ENCODE peak calls at places on chromosomes 16 and 17, in eight cellular contexts. C is transverse colon, D is spleen, Y is breast epithelium, E is sigmoid colon, Z is GM12892, K is GM23338, T is K562. X is an unnamed sample.

GRCh38 chr16:55992551-55992950 is 117.4 kb upstream of the CES5A start:
- DNase-seq in E (no peak), Z (no peak), Y (no peak), C (no peak), T (no peak), D (no peak), K (no peak), X (no peak)

GRCh38 chr16:81752225-81752875 is 26.7 kb upstream of the PLCG2 start:
- DNase-seq in C (peak), Y (no peak), K (peak), D (peak), T (peak), E (peak), Z (peak), X (no peak)

GRCh38 chr17:45873728-45874127 is 20.6 kb upstream of the MAPT start:
- DNase-seq in Z (no peak), K (no peak), D (no peak), C (no peak), E (no peak), T (no peak), Y (no peak), X (no peak)

GRCh38 chr16:65576631-65577030 is 454.8 kb upstream of the CDH11 start:
- DNase-seq in D (no peak), Y (no peak), K (peak), T (no peak), E (no peak), Z (no peak), C (no peak), X (no peak)

GRCh38 chr17:68011199-68011665 is 15.0 kb upstream of the C17orf58 start:
- DNase-seq in T (peak), Z (peak), D (peak), E (no peak), C (peak), Y (peak), K (peak), X (no peak)

GRCh38 chr16:78210305-78210704 is 110.9 kb downstream of the WWOX start:
- DNase-seq in Z (no peak), D (no peak), C (no peak), Y (no peak), K (peak), T (no peak), E (no peak), X (peak)

GRCh38 chr17:7440113-7440822 is 956 bp downstream of the FGF11 start:
- DNase-seq in Z (no peak), E (peak), D (peak), T (peak), C (peak), Y (peak), K (peak), X (no peak)

GRCh38 chr16:82034981-82035612 is at the start of gene HSD17B2:
- DNase-seq in T (no peak), K (no peak), Y (no peak), E (no peak), C (peak), Z (no peak), D (no peak), X (no peak)

GRCh38 chr16:10180771-10181163 is 1.5 kb downstream of the GRIN2A start:
- DNase-seq in Z (peak), K (peak), D (peak), E (no peak), Y (no peak), T (peak), C (no peak), X (no peak)

GRCh38 chr16:27503662-27504061 is 46.1 kb downstream of the GTF3C1 start:
- DNase-seq in Z (no peak), K (no peak), D (no peak), Y (no peak), E (no peak), C (no peak), T (no peak), X (no peak)

GRCh38 chr17:47694018-47694817 is at the start of gene TBKBP1:
- DNase-seq in Z (no peak), T (peak), Y (no peak), D (peak), C (peak), K (peak), E (peak), X (no peak)

GRCh38 chr16:66511615-66512500 is 38.1 kb downstream of the TK2 start:
- DNase-seq in T (peak), Z (no peak), Y (peak), D (no peak), K (peak), E (peak), C (no peak), X (peak)

GRCh38 chr17:28216528-28216927 is 102.5 kb upstream of the TMEM97 start:
- DNase-seq in C (no peak), K (peak), Y (no peak), T (no peak), Z (no peak), E (no peak), D (no peak), X (no peak)

GRCh38 chr16:23062524-23062923 is 86.7 kb downstream of the USP31 start:
- DNase-seq in T (no peak), Y (no peak), Z (no peak), E (no peak), K (no peak), D (no peak), C (no peak), X (no peak)

GRCh38 chr16:17520567-17520966 is 49.8 kb upstream of the XYLT1 start:
- DNase-seq in Y (no peak), E (no peak), K (no peak), C (no peak), T (no peak), D (no peak), Z (no peak), X (no peak)

GRCh38 chr16:86517652-86518258 is 7.4 kb downstream of the FOXF1 start:
- DNase-seq in Y (no peak), D (no peak), C (peak), K (peak), E (peak), T (peak), Z (no peak), X (peak)

GRCh38 chr17:31736855-31737625 is 122.0 kb downstream of the COPRS start:
- DNase-seq in C (no peak), D (no peak), Z (no peak), Y (no peak), T (no peak), K (no peak), E (peak), X (no peak)

GRCh38 chr16:11805556-11805955 is 8.5 kb upstream of the ZC3H7A start:
- DNase-seq in T (no peak), Z (no peak), D (no peak), E (no peak), C (no peak), Y (no peak), K (no peak), X (no peak)

GRCh38 chr16:22635345-22635744 is 124.7 kb downstream of the NPIPB5 start:
- DNase-seq in Y (no peak), C (no peak), E (no peak), Z (no peak), T (no peak), D (no peak), K (peak), X (no peak)

GRCh38 chr16:87708881-87709638 is 56.7 kb downstream of the KLHDC4 start:
- DNase-seq in C (no peak), D (no peak), Y (no peak), K (no peak), Z (no peak), T (no peak), E (no peak), X (no peak)

GRCh38 chr17:83005639-83006038 is 73.8 kb upstream of the METRNL start:
- DNase-seq in T (no peak), Y (no peak), Z (no peak), K (no peak), E (no peak), C (no peak), D (no peak), X (no peak)

GRCh38 chr17:80008383-80008840 is 27.3 kb downstream of the TBC1D16 start:
- DNase-seq in D (peak), Y (peak), E (peak), C (peak), Z (peak), K (peak), T (peak), X (peak)

DNA sequence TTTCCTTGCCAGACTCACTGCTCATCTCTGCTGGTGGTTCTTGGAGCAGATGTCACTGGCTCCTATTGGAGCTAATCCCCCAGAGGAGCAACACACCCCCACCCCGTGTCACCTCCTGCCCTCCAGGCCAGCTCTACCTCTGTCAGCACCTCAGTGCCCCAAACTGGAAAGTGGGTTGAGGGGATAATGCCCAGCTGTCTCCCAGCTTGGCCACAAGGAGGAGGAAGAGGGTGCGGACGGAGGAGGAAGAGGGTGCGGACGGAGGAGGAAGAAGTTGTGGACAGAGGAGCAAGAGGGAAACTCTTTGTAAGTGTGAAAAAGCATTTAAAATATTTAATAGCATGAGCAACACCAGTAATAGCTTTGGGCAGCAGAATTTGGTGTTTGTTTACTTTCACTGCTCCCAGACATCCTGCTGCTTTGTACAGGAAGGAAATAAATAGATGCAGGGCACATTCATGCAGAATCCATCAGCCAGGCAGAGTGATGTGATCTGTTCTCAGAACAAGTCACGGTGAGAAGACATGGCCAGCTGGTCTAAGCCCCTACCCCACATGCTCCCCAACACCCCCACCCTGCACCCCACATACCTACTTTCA is 82.5 kb downstream of the C17orf67 start:
- DNase-seq in K (peak), Z (no peak), T (no peak), D (no peak), Y (no peak), E (no peak), C (no peak), X (no peak)
- TF ChIP-seq POLR2AphosphoS5 in K (no peak), Z (no peak), T (no peak), D (no peak), Y (no peak), E (no peak), C (no peak), X (no peak)

DNA sequence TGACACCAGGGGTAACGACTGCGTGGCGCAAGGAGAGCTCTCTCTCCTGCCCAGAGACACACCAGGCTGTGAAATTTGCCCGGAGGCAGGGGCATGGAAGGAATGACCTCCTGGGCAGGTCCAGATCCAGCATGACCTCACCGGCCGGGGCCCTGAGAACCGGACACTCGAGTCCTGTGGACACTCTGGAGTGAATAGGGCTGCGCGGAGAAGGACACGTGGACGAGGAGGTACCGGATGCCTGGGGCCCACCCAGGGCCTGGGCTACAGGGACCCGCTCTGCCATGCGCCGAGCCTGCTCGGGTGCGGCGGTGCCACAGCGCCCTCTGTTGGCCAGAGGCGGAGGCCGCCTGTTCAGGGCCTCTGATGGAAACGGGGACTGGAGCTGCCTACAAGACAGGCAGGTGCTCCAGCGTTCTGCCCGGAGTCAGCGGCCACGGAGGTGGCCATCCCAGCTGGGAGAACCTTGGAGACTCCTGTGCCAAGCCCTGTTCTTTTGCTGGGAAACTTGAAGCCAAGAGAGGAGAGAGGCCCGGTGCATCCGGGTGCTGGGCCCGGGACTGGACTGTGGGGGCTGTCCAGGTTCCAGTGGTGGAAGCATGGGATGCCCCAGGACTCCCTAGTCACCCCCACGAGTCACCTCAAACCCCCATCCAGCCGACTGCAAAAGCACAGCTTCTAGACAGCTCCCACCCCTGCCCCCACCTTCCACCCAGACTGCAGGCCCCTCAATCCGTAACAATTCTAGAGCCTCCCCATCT is 19.3 kb upstream of the NXPH3 start:
- DNase-seq in K (peak), Z (peak), D (peak), E (peak), C (peak), T (peak), Y (peak), X (peak)
- TF ChIP-seq POLR2AphosphoS5 in K (no peak), Z (no peak), D (peak), E (no peak), C (no peak), T (no peak), Y (peak), X (peak)

GRCh38 chr16:50802000-50802399 is 60.1 kb downstream of the CYLD start:
- DNase-seq in K (no peak), E (no peak), Y (no peak), T (no peak), D (no peak), C (no peak), Z (no peak), X (no peak)
- TF ChIP-seq POLR2AphosphoS5 in K (no peak), E (no peak), Y (no peak), T (no peak), D (no peak), C (no peak), Z (no peak), X (no peak)

DNA sequence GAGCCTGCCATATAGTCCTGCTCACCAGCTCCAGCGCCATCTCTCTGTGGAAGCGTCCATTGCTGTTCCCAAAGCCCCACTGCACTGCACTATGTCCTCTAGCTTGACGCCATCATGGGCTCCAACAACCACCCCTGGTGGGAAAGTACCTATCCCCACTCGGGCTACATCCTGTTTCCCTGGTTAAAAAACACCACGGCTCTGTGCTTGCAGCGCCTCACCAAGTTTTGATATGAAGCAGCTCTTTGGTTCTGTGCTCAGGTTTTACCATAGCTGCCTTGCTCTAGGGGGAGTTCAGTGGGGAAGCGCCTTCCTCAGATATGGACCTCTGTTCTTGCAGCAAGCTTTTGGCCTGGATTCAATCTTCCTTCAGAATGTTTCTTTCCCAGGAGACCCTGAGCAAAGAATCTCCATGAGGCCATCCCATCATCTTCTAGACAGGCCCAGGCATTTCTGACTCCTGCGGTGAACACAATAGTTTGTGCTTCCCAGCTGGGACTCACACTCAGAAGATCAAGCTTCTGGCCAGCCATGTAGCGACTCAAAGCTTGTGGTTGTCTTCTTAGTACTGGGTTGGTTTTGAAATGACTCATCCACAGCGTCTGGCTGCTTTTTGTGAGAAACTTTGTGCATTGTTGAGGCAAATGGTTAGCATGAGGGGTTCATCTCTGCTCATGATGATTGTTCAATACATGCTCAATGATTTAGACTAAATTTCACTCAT is 39.5 kb downstream of the DYNLRB2 start:
- DNase-seq in C (no peak), D (no peak), Y (no peak), K (peak), E (no peak), Z (peak), T (no peak), X (no peak)
- TF ChIP-seq POLR2AphosphoS5 in C (no peak), D (no peak), Y (no peak), K (no peak), E (no peak), Z (peak), T (no peak), X (no peak)

GRCh38 chr16:89219365-89219764 is 1.9 kb downstream of the ZNF778 start:
- DNase-seq in K (no peak), Y (no peak), E (no peak), D (no peak), T (peak), Z (no peak), C (no peak), X (no peak)

GRCh38 chr16:89217388-89218191 is at the start of gene ZNF778:
- DNase-seq in Z (peak), Y (peak), C (peak), K (peak), D (peak), E (peak), T (peak), X (peak)

GRCh38 chr16:89217138-89217387 is 440 bp upstream of the ZNF778 start:
- DNase-seq in K (no peak), C (no peak), Z (no peak), D (no peak), E (no peak), Y (no peak), T (no peak), X (no peak)

GRCh38 chr16:89221604-89222003 is 4.1 kb downstream of the ZNF778 start:
- DNase-seq in K (no peak), Y (no peak), C (no peak), E (no peak), D (no peak), Z (no peak), T (no peak), X (no peak)

DNA sequence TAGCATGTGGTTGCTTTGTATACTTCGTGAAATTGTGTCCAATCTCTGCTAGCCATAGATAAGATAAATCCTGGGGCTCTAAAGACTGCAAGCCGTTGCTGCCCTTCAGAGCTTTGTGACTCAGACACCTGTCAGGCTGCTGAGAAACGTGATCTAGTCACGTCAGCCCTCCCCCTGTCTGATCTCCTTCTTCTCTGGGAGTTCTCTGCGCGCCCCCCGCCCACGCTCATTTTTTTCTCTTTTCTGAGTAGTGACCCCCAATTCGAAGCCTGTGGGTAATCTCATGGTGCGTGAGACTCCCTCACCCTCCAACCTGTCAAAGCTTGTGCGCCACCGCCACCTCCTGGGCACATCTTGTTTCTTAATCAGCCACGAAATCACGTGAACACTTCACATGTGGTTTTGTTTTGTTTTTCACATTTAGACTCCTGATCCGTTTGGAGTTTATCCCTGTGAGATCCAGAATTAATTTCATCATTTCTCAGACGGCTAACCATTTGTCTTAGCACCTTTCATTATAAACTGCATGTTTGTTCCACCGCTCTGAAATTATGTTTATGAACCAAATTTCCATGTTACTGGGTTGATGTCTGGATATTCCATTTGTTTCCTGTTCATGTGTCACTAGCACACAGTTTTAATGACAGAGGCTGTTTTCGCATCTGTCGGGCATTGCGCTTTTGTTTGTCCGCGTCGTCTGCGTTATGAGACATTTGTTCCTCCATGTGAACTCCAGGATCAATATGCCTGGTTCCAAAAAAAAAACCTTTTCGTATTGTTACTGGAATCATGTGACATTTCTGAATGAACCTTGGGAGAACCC is 977 bp upstream of the ZNF778 start:
- DNase-seq in E (peak), D (peak), Y (peak), Z (no peak), T (peak), K (peak), C (peak), X (peak)
- TF ChIP-seq POLR2AphosphoS5 in E (no peak), D (no peak), Y (peak), Z (no peak), T (peak), K (no peak), C (peak), X (peak)

GRCh38 chr16:74232831-74233465 is 63.7 kb upstream of the PSMD7 start:
- DNase-seq in T (no peak), Z (no peak), C (no peak), K (no peak), Y (no peak), E (no peak), D (no peak), X (no peak)
- TF ChIP-seq POLR2AphosphoS5 in T (no peak), Z (no peak), C (no peak), K (no peak), Y (no peak), E (no peak), D (no peak), X (no peak)

DNA sequence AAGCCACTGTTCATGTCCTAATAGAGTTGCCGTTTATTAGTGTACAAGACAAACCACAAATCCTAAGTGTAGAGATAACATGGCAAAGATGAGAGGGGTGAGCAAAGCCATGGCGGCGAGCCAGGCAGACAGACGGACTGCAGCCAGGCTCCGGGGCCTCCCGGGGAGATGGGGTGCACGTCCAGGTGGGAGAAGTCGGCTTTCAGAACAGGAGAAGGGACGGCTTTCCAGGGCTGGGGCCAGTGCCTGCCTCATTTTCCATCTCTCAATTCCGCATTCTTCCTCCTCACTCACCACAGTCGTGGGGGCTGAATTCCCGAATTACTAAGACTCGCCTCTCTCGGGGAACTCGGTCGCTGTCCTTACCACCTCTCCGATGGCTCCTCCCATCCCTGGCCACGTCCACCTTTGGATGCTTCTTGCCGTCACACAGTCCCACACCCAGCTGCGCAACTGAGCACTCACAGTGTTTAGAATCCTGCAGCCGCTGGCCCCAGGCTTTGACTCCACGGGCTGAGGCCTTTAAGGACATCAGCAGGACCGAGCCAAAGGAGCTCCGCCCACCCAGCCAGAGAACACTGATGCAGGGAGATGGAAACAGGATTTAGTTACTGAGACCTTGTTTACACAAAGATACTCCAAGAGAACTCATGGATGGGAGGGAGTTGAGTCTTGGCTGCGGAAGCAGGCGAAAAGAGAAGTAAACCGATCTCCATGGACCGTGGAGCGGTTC is 59.7 kb downstream of the RNF112 start:
- DNase-seq in T (no peak), K (peak), Z (no peak), E (peak), Y (peak), C (peak), D (no peak), X (no peak)
- TF ChIP-seq POLR2AphosphoS5 in T (no peak), K (no peak), Z (no peak), E (peak), Y (no peak), C (no peak), D (no peak), X (no peak)

X was measured in HCT116.